ENCODE peak calls at places on chromosomes 2 and 18, in seven cellular contexts. M, Z, Q, N, X, F and Y are unnamed samples.

GRCh38 chr18:80126797-80127196 is 17.7 kb downstream of the ADNP2 start:
- DNase-seq in M (no peak), N (no peak), Z (no peak), Q (no peak), F (no peak), X (no peak), Y (no peak)

GRCh38 chr2:2698182-2699116 is 367.4 kb upstream of the MYT1L start:
- DNase-seq in M (peak; percentile 37), F (no peak), Z (no peak), N (no peak), X (peak; percentile 74), Q (no peak), Y (peak; percentile 53)

GRCh38 chr2:46612675-46613074 is 133.3 kb downstream of the TMEM247 start:
- DNase-seq in Q (no peak), F (no peak), Z (no peak), N (no peak), X (no peak), M (no peak), Y (no peak)

GRCh38 chr2:190179754-190180312 is 117.3 kb upstream of the MSTN start:
- DNase-seq in M (no peak), Z (no peak), X (peak; percentile 10), F (no peak), Q (no peak), N (no peak), Y (no peak)

GRCh38 chr18:40179647-40180175 is 1775.3 kb upstream of the PIK3C3 start:
- DNase-seq in Z (no peak), N (no peak), X (no peak), M (no peak), F (no peak), Q (no peak), Y (no peak)

GRCh38 chr2:231928901-231929725 is 2.9 kb upstream of the NPPC start:
- DNase-seq in Q (no peak), M (no peak), X (no peak), N (peak; percentile 15), Z (peak; percentile 4), F (no peak), Y (no peak)

GRCh38 chr2:113113794-113114193 is 13.6 kb upstream of the IL1RN start:
- DNase-seq in Z (no peak), F (no peak), Q (no peak), X (no peak), N (no peak), M (no peak), Y (no peak)

GRCh38 chr18:76604642-76605240 is 109.7 kb upstream of the ZNF516 start:
- DNase-seq in F (no peak), N (no peak), Q (no peak), Z (no peak), X (no peak), M (no peak), Y (no peak)

GRCh38 chr2:17719562-17720371 is 33.8 kb downstream of the SMC6 start:
- DNase-seq in N (no peak), F (no peak), X (peak; percentile 24), Q (no peak), M (peak; percentile 42), Z (no peak), Y (peak; percentile 22)

GRCh38 chr2:159091381-159091780 is 122.9 kb downstream of the TANC1 start:
- DNase-seq in Z (no peak), Q (no peak), M (no peak), N (no peak), F (no peak), X (no peak), Y (no peak)

GRCh38 chr2:240147911-240148587 is 7.6 kb upstream of the OTOS start:
- DNase-seq in X (no peak), Z (no peak), N (no peak), M (no peak), F (no peak), Q (no peak), Y (no peak)

GRCh38 chr2:46749042-46749461 is 166.6 kb downstream of the MCFD2 start:
- DNase-seq in X (no peak), Z (no peak), F (peak; percentile 13), M (no peak), Q (no peak), N (no peak), Y (peak; percentile 29)

GRCh38 chr18:68456985-68457384 is 257.9 kb downstream of the TMX3 start:
- DNase-seq in X (no peak), N (no peak), F (no peak), M (no peak), Q (no peak), Z (no peak), Y (no peak)

GRCh38 chr2:207792244-207792785 is 22.6 kb upstream of the FZD5 start:
- DNase-seq in M (no peak), N (no peak), Q (no peak), Z (peak; percentile 36), X (peak; percentile 37), F (no peak), Y (no peak)

GRCh38 chr18:9403795-9404564 is 69.4 kb downstream of the TWSG1 start:
- DNase-seq in X (no peak), F (no peak), M (no peak), N (no peak), Z (no peak), Q (peak; percentile 68), Y (no peak)

GRCh38 chr2:183148967-183149366 is 24.7 kb downstream of the NUP35 start:
- DNase-seq in Z (no peak), N (no peak), Q (no peak), X (no peak), M (no peak), F (no peak), Y (no peak)

GRCh38 chr18:62445386-62445917 is 77.4 kb upstream of the ZCCHC2 start:
- DNase-seq in M (no peak), N (no peak), F (no peak), X (no peak), Q (no peak), Z (no peak), Y (no peak)

GRCh38 chr2:33673937-33674336 is 74.8 kb upstream of the FAM98A start:
- DNase-seq in Z (no peak), Q (no peak), M (peak; percentile 29), F (no peak), N (no peak), X (peak; percentile 24), Y (peak; percentile 10)

GRCh38 chr2:132275396-132275795 is 113.6 kb upstream of the ANKRD30BL start:
- DNase-seq in X (no peak), N (no peak), M (no peak), Q (no peak), Z (no peak), F (no peak), Y (no peak)

GRCh38 chr2:217824223-217824622 is 178.6 kb downstream of the TNS1 start:
- DNase-seq in F (no peak), Z (no peak), X (no peak), Q (no peak), N (no peak), M (no peak), Y (no peak)
- H3K27ac ChIP-seq in F (no peak overlapping the region), Z (peak overlapping the region; percentile 75), X (no peak overlapping the region), Q (no peak overlapping the region), N (no peak overlapping the region), M (no peak overlapping the region), Y (no peak overlapping the region)

GRCh38 chr2:12107849-12108420 is 361.5 kb downstream of the LPIN1 start:
- DNase-seq in F (peak; percentile 44), X (no peak), M (no peak), Z (no peak), N (no peak), Q (no peak), Y (no peak)
- H3K27ac ChIP-seq in F (no peak overlapping the region), X (peak overlapping the region; percentile 85), M (no peak overlapping the region), Z (no peak overlapping the region), N (no peak overlapping the region), Q (no peak overlapping the region), Y (no peak overlapping the region)

DNA sequence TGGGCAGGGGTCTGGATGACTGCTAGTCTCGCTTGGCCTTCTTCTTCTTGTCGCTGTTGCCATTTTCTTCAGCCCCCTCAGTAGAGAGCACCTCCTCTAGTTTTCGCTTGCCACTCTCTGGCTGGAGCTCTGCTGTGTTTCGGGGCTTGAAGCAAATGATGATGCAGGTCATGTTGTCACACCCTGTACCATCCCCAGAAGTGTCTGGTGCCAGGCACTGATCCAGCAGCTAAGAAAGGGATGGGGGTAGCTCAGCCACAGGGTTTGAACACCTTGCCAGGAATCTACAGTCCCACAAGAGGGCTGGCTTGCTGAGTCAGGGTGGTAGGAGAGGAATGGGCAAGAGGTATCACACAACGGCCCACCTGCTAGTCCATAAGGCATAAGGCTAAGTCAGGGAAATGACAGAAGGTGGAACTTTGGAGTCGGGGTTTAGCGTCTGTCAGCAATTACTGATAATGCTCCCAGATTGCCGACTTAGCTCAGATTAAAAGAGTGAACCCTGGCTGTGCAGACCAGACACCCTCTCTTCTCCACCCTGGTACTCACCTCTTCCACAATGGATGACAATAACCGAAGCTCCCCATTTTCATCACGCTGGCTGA is 1.1 kb upstream of the ZNF513 start:
- DNase-seq in X (no peak), F (no peak), Q (no peak), M (no peak), Z (no peak), N (no peak), Y (no peak)
- H3K27ac ChIP-seq in X (peak overlapping the region; percentile 68), F (peak overlapping the region; percentile 73), Q (no peak overlapping the region), M (peak overlapping the region; percentile 52), Z (peak overlapping the region; percentile 95), N (peak overlapping the region; percentile 88), Y (peak overlapping the region; percentile 100)

GRCh38 chr2:151906633-151906998 is 78.4 kb upstream of the ARL5A start:
- DNase-seq in N (no peak), Z (no peak), M (no peak), X (no peak), Q (no peak), F (no peak), Y (no peak)
- H3K27ac ChIP-seq in N (no peak overlapping the region), Z (no peak overlapping the region), M (no peak overlapping the region), X (no peak overlapping the region), Q (no peak overlapping the region), F (no peak overlapping the region), Y (no peak overlapping the region)

DNA sequence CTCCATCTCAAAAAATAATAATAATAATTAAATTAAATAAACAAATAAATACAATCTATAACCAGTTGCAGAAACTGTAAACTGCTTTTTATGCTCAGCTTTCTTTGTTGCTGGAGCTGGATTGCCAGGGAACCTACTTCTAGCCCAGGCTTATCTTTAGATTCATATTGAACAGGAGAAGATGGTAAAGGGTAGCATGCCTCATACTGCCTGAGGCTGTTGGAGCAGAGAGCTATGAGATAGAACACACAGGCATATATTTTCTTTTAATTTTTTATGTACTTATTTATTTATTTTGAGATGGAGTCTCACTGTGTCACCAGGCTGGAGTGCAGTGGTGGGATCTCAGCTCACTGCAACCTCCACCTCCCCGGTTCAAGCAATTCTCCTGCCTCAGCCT is 28.7 kb upstream of the EML4 start:
- DNase-seq in X (no peak), N (no peak), M (no peak), F (no peak), Q (no peak), Z (no peak), Y (no peak)
- H3K27ac ChIP-seq in X (peak overlapping the region; percentile 93), N (no peak overlapping the region), M (no peak overlapping the region), F (no peak overlapping the region), Q (no peak overlapping the region), Z (peak overlapping the region; percentile 82), Y (peak overlapping the region; percentile 96)